ENCODE peak calls at places on chromosomes 1 and 21, in five cellular contexts. G is neuronal stem cell, Y is T-helper 2 cell, M is cardiac muscle cell, A is Ammon's horn. J is an unnamed sample.

GRCh38 chr1:18069903-18070302 is 37.7 kb upstream of the IGSF21 start:
- DNase-seq in G (no peak), Y (no peak), M (no peak), A (no peak), J (no peak)

GRCh38 chr1:174405219-174405618 is 42.5 kb upstream of the GPR52 start:
- DNase-seq in G (no peak), Y (no peak), M (no peak), A (no peak), J (no peak)

GRCh38 chr1:155691992-155692528 is 3.2 kb downstream of the DAP3 start:
- DNase-seq in G (no peak), Y (no peak), M (peak), A (no peak), J (no peak)

GRCh38 chr1:178379807-178380206 is 117.0 kb downstream of the CLEC20A start:
- DNase-seq in G (no peak), Y (no peak), M (no peak), A (no peak), J (no peak)

GRCh38 chr21:44884059-44884458 is 10.6 kb upstream of the PTTG1IP start:
- DNase-seq in G (no peak), Y (no peak), M (no peak), A (no peak), J (no peak)

GRCh38 chr1:62175568-62176179 is 19.0 kb upstream of the L1TD1 start:
- DNase-seq in G (peak), Y (no peak), M (peak), A (peak), J (no peak)

GRCh38 chr1:39628807-39629347 is 10.6 kb downstream of the HEYL start:
- DNase-seq in G (no peak), Y (no peak), M (no peak), A (no peak), J (no peak)

GRCh38 chr1:81802601-81803422 is 2.1 kb downstream of the ADGRL2 start:
- DNase-seq in G (peak), Y (no peak), M (peak), A (peak), J (no peak)

GRCh38 chr1:70071597-70071996 is 133.8 kb downstream of the LRRC40 start:
- DNase-seq in G (no peak), Y (no peak), M (no peak), A (no peak), J (no peak)

GRCh38 chr1:6727535-6727934 is 25.9 kb upstream of the DNAJC11 start:
- DNase-seq in G (peak), Y (no peak), M (peak), A (peak), J (peak)

GRCh38 chr1:21852282-21853129 is 40.4 kb downstream of the LDLRAD2 start:
- DNase-seq in G (no peak), Y (no peak), M (no peak), A (no peak), J (no peak)

GRCh38 chr1:156765664-156766063 is 1.7 kb upstream of the PRCC start:
- DNase-seq in G (no peak), Y (no peak), M (no peak), A (no peak), J (no peak)

GRCh38 chr1:234731371-234732085 is 121.5 kb upstream of the IRF2BP2 start:
- DNase-seq in G (no peak), Y (no peak), M (no peak), A (no peak), J (no peak)

GRCh38 chr1:247562169-247562568 is 13.2 kb downstream of the GCSAML start:
- DNase-seq in G (no peak), Y (no peak), M (no peak), A (no peak), J (no peak)

GRCh38 chr1:218945050-218945449 is 228.6 kb upstream of the LYPLAL1 start:
- DNase-seq in G (no peak), Y (no peak), M (no peak), A (peak), J (no peak)

GRCh38 chr1:203643213-203644045 is 16.8 kb downstream of the ATP2B4 start:
- DNase-seq in G (no peak), Y (no peak), M (no peak), A (no peak), J (no peak)

GRCh38 chr1:201632364-201632952 is 93.5 kb downstream of the NAV1 start:
- DNase-seq in G (no peak), Y (no peak), M (no peak), A (no peak), J (no peak)

GRCh38 chr1:55140546-55140983 is 74.6 kb downstream of the USP24 start:
- DNase-seq in G (peak), Y (no peak), M (peak), A (peak), J (no peak)

GRCh38 chr1:90045853-90046563 is 51.1 kb downstream of the ZNF326 start:
- DNase-seq in G (peak), Y (no peak), M (peak), A (peak), J (no peak)

GRCh38 chr1:224381880-224382548 is 25.3 kb downstream of the CNIH4 start:
- DNase-seq in G (no peak), Y (no peak), M (no peak), A (no peak), J (no peak)

GRCh38 chr1:178942285-178943218 is 71.7 kb upstream of the ANGPTL1 start:
- DNase-seq in G (no peak), Y (no peak), M (no peak), A (no peak), J (no peak)

GRCh38 chr1:94783342-94784264 is 36.6 kb upstream of the SLC44A3 start:
- DNase-seq in G (no peak), Y (no peak), M (no peak), A (peak), J (no peak)

J was measured in C1 segment of cervical spinal cord.